ENCODE peak calls at places on chromosome 18, in ten cellular contexts. K, N, I, Y, M, H, O, R, J and G are unnamed samples.

GRCh38 chr18:9993846-9994660 is 80.2 kb downstream of the VAPA start:
- DNase-seq in K (no peak), N (no peak), I (no peak), Y (no peak), M (no peak), H (peak), O (no peak), R (no peak), J (no peak), G (no peak)

GRCh38 chr18:34772887-34773286 is 62.8 kb downstream of the DTNA start:
- DNase-seq in K (no peak), N (no peak), I (no peak), Y (peak), M (no peak), H (no peak), O (no peak), R (no peak), J (no peak), G (no peak)

GRCh38 chr18:22559414-22560282 is 141.9 kb upstream of the CTAGE1 start:
- DNase-seq in K (peak), N (peak), I (peak), Y (peak), M (peak), H (peak), O (no peak), R (no peak), J (peak), G (peak)

GRCh38 chr18:69161383-69162028 is 239.2 kb upstream of the DOK6 start:
- DNase-seq in K (no peak), N (no peak), I (no peak), Y (peak), M (no peak), H (no peak), O (no peak), R (no peak), J (no peak), G (no peak)

GRCh38 chr18:68991281-68991680 is 193.4 kb downstream of the CCDC102B start:
- DNase-seq in K (no peak), N (no peak), I (no peak), Y (peak), M (no peak), H (no peak), O (no peak), R (no peak), J (no peak), G (no peak)

GRCh38 chr18:10062941-10063300 is 149.1 kb downstream of the VAPA start:
- DNase-seq in K (no peak), N (no peak), I (no peak), Y (no peak), M (no peak), H (no peak), O (no peak), R (no peak), J (no peak), G (no peak)

GRCh38 chr18:4581966-4582365 is 126.9 kb upstream of the DLGAP1 start:
- DNase-seq in K (no peak), N (no peak), I (no peak), Y (no peak), M (no peak), H (no peak), O (no peak), R (no peak), J (no peak), G (no peak)

GRCh38 chr18:32427084-32427933 is 43.4 kb downstream of the GAREM1 start:
- DNase-seq in K (no peak), N (no peak), I (no peak), Y (no peak), M (no peak), H (no peak), O (no peak), R (no peak), J (no peak), G (no peak)

GRCh38 chr18:4251873-4252272 is 203.2 kb downstream of the DLGAP1 start:
- DNase-seq in K (no peak), N (no peak), I (no peak), Y (no peak), M (no peak), H (no peak), O (no peak), R (no peak), J (no peak), G (no peak)

GRCh38 chr18:73235491-73235890 is 367.7 kb upstream of the NETO1 start:
- DNase-seq in K (no peak), N (no peak), I (no peak), Y (peak), M (no peak), H (no peak), O (no peak), R (peak), J (no peak), G (no peak)

GRCh38 chr18:36411745-36412168 is 114.2 kb downstream of the FHOD3 start:
- DNase-seq in K (no peak), N (no peak), I (no peak), Y (peak), M (peak), H (peak), O (peak), R (no peak), J (no peak), G (no peak)

GRCh38 chr18:43847164-43848091 is 570.1 kb upstream of the SYT4 start:
- DNase-seq in K (no peak), N (no peak), I (no peak), Y (peak), M (no peak), H (no peak), O (no peak), R (no peak), J (no peak), G (no peak)

GRCh38 chr18:46408334-46408987 is 248.6 kb downstream of the LOXHD1 start:
- DNase-seq in K (no peak), N (no peak), I (no peak), Y (no peak), M (peak), H (no peak), O (no peak), R (no peak), J (no peak), G (no peak)

GRCh38 chr18:58272779-58273500 is 228.9 kb downstream of the NEDD4L start:
- DNase-seq in K (no peak), N (no peak), I (no peak), Y (peak), M (no peak), H (no peak), O (no peak), R (no peak), J (no peak), G (no peak)

GRCh38 chr18:44765451-44765850 is 84.8 kb downstream of the SETBP1 start:
- DNase-seq in K (no peak), N (no peak), I (no peak), Y (no peak), M (no peak), H (no peak), O (no peak), R (no peak), J (no peak), G (no peak)

GRCh38 chr18:14941792-14942191 is 193.8 kb downstream of the ANKRD30B start:
- DNase-seq in K (no peak), N (no peak), I (no peak), Y (no peak), M (no peak), H (no peak), O (no peak), R (no peak), J (no peak), G (no peak)

GRCh38 chr18:25080988-25081387 is 271.0 kb downstream of the ZNF521 start:
- DNase-seq in K (no peak), N (no peak), I (no peak), Y (no peak), M (no peak), H (no peak), O (no peak), R (no peak), J (no peak), G (no peak)

GRCh38 chr18:44727291-44727690 is 46.6 kb downstream of the SETBP1 start:
- DNase-seq in K (no peak), N (no peak), I (no peak), Y (no peak), M (no peak), H (no peak), O (no peak), R (no peak), J (no peak), G (no peak)

GRCh38 chr18:21741511-21742322 is 1.1 kb downstream of the MIB1 start:
- DNase-seq in K (peak), N (peak), I (peak), Y (peak), M (no peak), H (peak), O (no peak), R (no peak), J (peak), G (peak)

GRCh38 chr18:21191596-21192307 is 50.3 kb upstream of the GREB1L start:
- DNase-seq in K (peak), N (peak), I (peak), Y (peak), M (peak), H (peak), O (peak), R (no peak), J (no peak), G (peak)

GRCh38 chr18:69599377-69599776 is 198.7 kb downstream of the DOK6 start:
- DNase-seq in K (no peak), N (no peak), I (no peak), Y (no peak), M (no peak), H (no peak), O (no peak), R (no peak), J (no peak), G (no peak)

GRCh38 chr18:58699551-58699950 is 28.3 kb downstream of the MALT1 start:
- DNase-seq in K (no peak), N (no peak), I (no peak), Y (no peak), M (peak), H (no peak), O (no peak), R (no peak), J (no peak), G (no peak)

GRCh38 chr18:68623342-68623741 is 91.6 kb downstream of the TMX3 start:
- DNase-seq in K (no peak), N (no peak), I (peak), Y (peak), M (peak), H (peak), O (peak), R (no peak), J (peak), G (no peak)

GRCh38 chr18:60452424-60452823 is 79.8 kb upstream of the MC4R start:
- DNase-seq in K (no peak), N (no peak), I (no peak), Y (peak), M (no peak), H (no peak), O (no peak), R (no peak), J (no peak), G (no peak)

GRCh38 chr18:55699233-55699765 is 111.3 kb upstream of the TCF4 start:
- DNase-seq in K (no peak), N (no peak), I (no peak), Y (no peak), M (no peak), H (no peak), O (no peak), R (no peak), J (no peak), G (no peak)

GRCh38 chr18:9117980-9118841 is 15.7 kb downstream of the NDUFV2 start:
- DNase-seq in K (no peak), N (no peak), I (no peak), Y (no peak), M (no peak), H (no peak), O (no peak), R (no peak), J (no peak), G (no peak)

GRCh38 chr18:39959839-39960238 is 1995.2 kb upstream of the PIK3C3 start:
- DNase-seq in K (no peak), N (no peak), I (no peak), Y (no peak), M (no peak), H (no peak), O (no peak), R (no peak), J (no peak), G (no peak)

GRCh38 chr18:78861116-78861515 is 118.5 kb upstream of the SALL3 start:
- DNase-seq in K (no peak), N (no peak), I (no peak), Y (no peak), M (no peak), H (no peak), O (no peak), R (no peak), J (no peak), G (no peak)

GRCh38 chr18:49859725-49860124 is 46.4 kb upstream of the ACAA2 start:
- DNase-seq in K (no peak), N (no peak), I (no peak), Y (no peak), M (no peak), H (no peak), O (no peak), R (no peak), J (no peak), G (no peak)

GRCh38 chr18:46169464-46169941 is 65.3 kb downstream of the HAUS1 start:
- DNase-seq in K (peak), N (no peak), I (no peak), Y (peak), M (no peak), H (no peak), O (no peak), R (no peak), J (no peak), G (no peak)

GRCh38 chr18:69081846-69082245 is 284.0 kb downstream of the CCDC102B start:
- DNase-seq in K (no peak), N (no peak), I (no peak), Y (no peak), M (no peak), H (no peak), O (no peak), R (no peak), J (no peak), G (no peak)

GRCh38 chr18:13823707-13824395 is at the start of gene MC5R:
- DNase-seq in K (peak), N (peak), I (peak), Y (peak), M (peak), H (peak), O (no peak), R (no peak), J (peak), G (peak)

GRCh38 chr18:11995445-11996189 is 14.3 kb downstream of the IMPA2 start:
- DNase-seq in K (peak), N (peak), I (peak), Y (peak), M (peak), H (peak), O (peak), R (no peak), J (peak), G (peak)

GRCh38 chr18:76259012-76259568 is 236.0 kb downstream of the ZNF516 start:
- DNase-seq in K (no peak), N (no peak), I (no peak), Y (no peak), M (no peak), H (peak), O (no peak), R (no peak), J (peak), G (no peak)

GRCh38 chr18:70335892-70336726 is 47.3 kb downstream of the SOCS6 start:
- DNase-seq in K (no peak), N (no peak), I (no peak), Y (no peak), M (no peak), H (no peak), O (no peak), R (no peak), J (no peak), G (no peak)

GRCh38 chr18:59002974-59003594 is 136.6 kb upstream of the SEC11C start:
- DNase-seq in K (no peak), N (no peak), I (no peak), Y (no peak), M (no peak), H (no peak), O (no peak), R (no peak), J (no peak), G (no peak)

GRCh38 chr18:63603772-63604171 is 16.6 kb downstream of the SERPINB13 start:
- DNase-seq in K (no peak), N (no peak), I (no peak), Y (peak), M (no peak), H (no peak), O (no peak), R (peak), J (no peak), G (no peak)

GRCh38 chr18:63606526-63606925 is 19.4 kb downstream of the SERPINB13 start:
- DNase-seq in K (no peak), N (no peak), I (no peak), Y (no peak), M (no peak), H (no peak), O (no peak), R (no peak), J (no peak), G (no peak)

DNA sequence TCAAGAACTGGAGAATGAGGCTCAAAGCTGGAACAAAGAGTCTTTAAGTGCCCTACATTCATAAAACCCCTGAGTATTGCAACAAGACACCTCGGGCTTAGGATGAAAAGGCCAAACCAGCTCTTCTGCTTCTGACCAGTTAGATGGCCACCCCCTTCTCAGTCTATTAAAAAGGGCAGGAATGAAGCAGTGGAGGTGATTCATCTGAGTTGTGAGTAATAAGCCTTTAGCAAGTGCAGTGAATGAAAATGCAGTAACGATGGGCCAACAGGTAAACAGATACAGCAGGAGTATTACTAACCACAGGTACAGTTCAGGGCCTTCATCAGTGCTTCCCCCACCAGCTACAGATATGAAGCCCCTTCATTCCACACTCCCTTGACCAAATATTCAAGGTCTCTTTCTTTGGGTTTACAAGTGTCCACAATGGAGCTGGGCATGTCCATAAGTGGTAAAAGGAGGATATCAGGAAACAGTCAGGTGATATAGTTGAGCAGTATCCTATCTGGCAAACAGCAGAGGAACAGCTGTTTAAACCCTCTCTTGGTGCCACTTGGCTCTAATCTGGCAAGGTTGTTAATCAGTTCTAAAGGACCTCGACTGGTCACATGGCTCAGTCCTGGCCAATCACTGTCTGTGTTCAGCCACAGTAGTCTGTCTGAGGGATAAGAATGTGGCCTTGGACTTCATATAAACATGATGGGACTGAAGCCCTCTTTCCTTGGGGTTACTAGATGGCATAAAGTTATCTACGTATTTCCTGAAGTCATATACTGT is 17.8 kb downstream of the SERPINB13 start:
- DNase-seq in K (no peak), N (no peak), I (no peak), Y (peak), M (no peak), H (no peak), O (peak), R (no peak), J (no peak), G (no peak)
- H3K27ac ChIP-seq in K (no peak), N (no peak), I (no peak), Y (no peak), M (no peak), H (no peak), O (no peak), R (no peak), J (no peak), G (no peak)

DNA sequence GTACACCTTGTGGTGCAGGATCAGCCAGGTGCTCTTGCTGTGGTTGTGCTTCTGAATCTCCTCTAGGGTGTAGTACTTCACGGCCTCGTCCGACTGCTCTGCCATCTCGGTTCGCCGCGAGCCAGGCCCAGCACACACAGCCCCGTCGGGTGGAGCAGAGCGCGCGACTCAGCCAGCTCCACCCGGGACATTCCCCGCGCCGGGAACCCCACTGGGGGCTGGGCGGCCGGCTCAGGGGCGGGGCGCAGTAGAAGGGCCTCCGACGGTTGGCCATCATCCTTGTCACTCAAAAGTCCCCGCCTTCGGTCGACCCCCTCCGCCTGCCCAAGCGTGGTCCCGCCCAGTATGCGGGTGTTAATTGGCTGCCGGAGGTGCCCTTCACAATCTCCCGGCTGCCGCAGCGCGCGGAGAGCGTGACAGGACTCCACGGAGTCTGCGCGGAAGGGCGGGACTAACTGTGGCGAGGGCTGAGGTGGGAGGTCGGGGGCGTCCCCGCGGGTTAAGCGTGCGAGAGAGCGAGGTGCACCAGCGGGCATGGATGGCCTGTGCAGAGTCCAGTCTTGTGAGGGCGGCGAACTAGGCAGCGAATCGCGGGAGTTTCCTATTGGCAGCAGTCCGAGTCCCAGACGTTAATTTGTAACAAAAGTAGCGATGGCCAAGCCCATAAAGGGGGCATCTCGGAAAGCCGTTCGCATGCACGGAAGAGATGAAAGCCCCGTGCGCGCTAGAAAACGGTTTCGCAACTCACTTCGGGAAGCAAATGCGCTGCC is at the start of gene CYB5A:
- DNase-seq in K (peak), N (peak), I (peak), Y (peak), M (peak), H (peak), O (peak), R (peak), J (peak), G (peak)
- TF ChIP-seq POLR2A in K (peak), N (peak), I (peak), Y (no peak), M (no peak), H (no peak), O (no peak), R (peak), J (peak), G (peak)

GRCh38 chr18:56712761-56713160 is 61.6 kb downstream of the WDR7 start:
- DNase-seq in K (no peak), N (no peak), I (no peak), Y (no peak), M (no peak), H (no peak), O (no peak), R (no peak), J (no peak), G (no peak)

GRCh38 chr18:56711706-56712445 is 60.7 kb downstream of the WDR7 start:
- DNase-seq in K (no peak), N (no peak), I (no peak), Y (no peak), M (no peak), H (no peak), O (no peak), R (no peak), J (no peak), G (no peak)

GRCh38 chr18:56715121-56715520 is 64.0 kb downstream of the WDR7 start:
- DNase-seq in K (no peak), N (no peak), I (no peak), Y (no peak), M (no peak), H (no peak), O (no peak), R (no peak), J (no peak), G (no peak)

DNA sequence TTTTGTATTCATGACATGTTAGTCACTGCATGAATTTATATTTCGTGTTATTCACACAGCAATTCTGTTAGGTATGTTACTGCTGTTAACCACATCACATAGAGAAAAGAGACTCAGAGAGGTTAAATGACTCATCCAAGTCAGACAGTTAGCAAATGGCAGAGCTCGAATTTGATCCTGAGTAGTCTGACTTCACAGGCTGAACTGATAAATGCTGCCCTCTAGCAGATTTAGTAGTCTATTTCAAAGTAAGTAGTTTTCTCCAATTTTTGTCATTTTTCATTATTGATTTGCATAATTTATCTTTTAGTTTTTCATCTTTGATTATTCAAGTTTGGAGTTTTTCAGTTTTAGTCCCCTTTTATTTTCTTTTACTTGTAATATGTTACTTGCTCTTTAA is 58.3 kb downstream of the WDR7 start:
- DNase-seq in K (no peak), N (no peak), I (no peak), Y (peak), M (peak), H (no peak), O (peak), R (peak), J (no peak), G (no peak)
- TF ChIP-seq CTCF in K (peak), N (peak), I (no peak), Y (peak), M (peak), H (no peak), O (peak), R (peak), J (no peak), G (peak)

DNA sequence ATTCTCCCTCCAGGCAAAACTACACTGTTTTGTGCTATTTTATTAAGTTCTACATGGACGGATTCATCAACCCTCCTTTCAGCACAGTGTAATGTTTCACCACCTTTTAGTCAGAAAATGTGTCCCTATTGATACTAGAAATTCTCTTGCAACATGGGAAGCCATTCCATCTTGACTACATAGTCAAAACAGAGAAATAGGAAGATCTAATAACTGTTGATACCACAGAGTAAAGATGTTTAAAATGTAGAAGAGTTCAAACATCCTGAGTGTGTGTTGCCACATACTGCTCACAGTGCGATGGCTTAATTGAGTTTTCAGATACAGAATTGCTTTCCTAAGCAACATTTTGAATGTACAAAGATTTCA is 492.2 kb upstream of the RAB12 start:
- DNase-seq in K (no peak), N (no peak), I (no peak), Y (peak), M (no peak), H (no peak), O (no peak), R (no peak), J (no peak), G (no peak)
- H3K27ac ChIP-seq in K (no peak), N (peak), I (no peak), Y (peak), M (no peak), H (no peak), O (no peak), R (no peak), J (no peak), G (peak)